ENCODE peak calls at places on chromosomes 4 and X, in six cellular contexts. L, E, B, N, I and J are unnamed samples.

GRCh38 chrX:65551086-65551485 is 16.5 kb upstream of the LAS1L start:
- DNase-seq in L (no peak), E (no peak), B (no peak), N (no peak), I (no peak), J (no peak)

GRCh38 chr4:102196221-102196620 is 149.1 kb downstream of the SLC39A8 start:
- DNase-seq in L (peak), E (peak), B (no peak), N (no peak), I (no peak), J (peak)

GRCh38 chr4:2333356-2333841 is 71.5 kb upstream of the MXD4 start:
- DNase-seq in L (no peak), E (no peak), B (no peak), N (no peak), I (no peak), J (no peak)

GRCh38 chr4:16967722-16968121 is 69.3 kb upstream of the LDB2 start:
- DNase-seq in L (peak), E (peak), B (peak), N (no peak), I (no peak), J (no peak)

GRCh38 chr4:168516841-168517240 is 20.0 kb downstream of the PALLD start:
- DNase-seq in L (no peak), E (no peak), B (no peak), N (no peak), I (no peak), J (no peak)

GRCh38 chrX:39283239-39283638 is 482.0 kb downstream of the MID1IP1 start:
- DNase-seq in L (no peak), E (no peak), B (no peak), N (no peak), I (no peak), J (no peak)

GRCh38 chr4:128517739-128518510 is 230.3 kb upstream of the PGRMC2 start:
- DNase-seq in L (peak), E (peak), B (peak), N (peak), I (peak), J (peak)

GRCh38 chr4:65316534-65316933 is 353.8 kb downstream of the EPHA5 start:
- DNase-seq in L (no peak), E (no peak), B (no peak), N (no peak), I (no peak), J (no peak)

GRCh38 chr4:87014284-87014782 is 79.5 kb downstream of the AFF1 start:
- DNase-seq in L (peak), E (peak), B (no peak), N (no peak), I (no peak), J (peak)
- H3K4me3 ChIP-seq in L (no peak), E (no peak), B (no peak), N (no peak), I (no peak), J (no peak)

GRCh38 chr4:112894951-112895350 is 154.5 kb upstream of the ANK2 start:
- DNase-seq in L (no peak), E (no peak), B (no peak), N (no peak), I (no peak), J (no peak)
- H3K4me3 ChIP-seq in L (no peak), E (no peak), B (no peak), N (no peak), I (no peak), J (no peak)

DNA sequence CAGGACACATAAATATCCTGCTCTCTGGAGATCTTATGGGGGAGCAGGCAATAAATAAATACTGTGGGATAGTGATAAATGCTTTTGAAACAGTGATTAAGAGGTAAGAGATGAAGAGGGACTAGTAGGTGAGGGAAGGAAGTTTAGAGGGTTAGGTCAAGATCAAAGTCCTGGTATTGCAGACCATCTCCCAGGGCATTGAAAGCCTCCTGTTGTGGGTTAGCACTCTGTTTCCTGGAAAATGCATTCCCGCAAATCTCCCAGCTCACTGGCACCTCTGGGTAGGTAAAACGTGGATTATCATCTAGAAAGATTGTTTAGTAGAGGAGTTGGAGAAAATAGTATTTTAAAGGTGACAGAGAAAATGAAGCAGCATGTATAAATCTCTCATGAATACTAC is 2.2 kb downstream of the SNX25 start:
- DNase-seq in L (no peak), E (no peak), B (no peak), N (no peak), I (no peak), J (no peak)
- H3K4me3 ChIP-seq in L (no peak), E (peak), B (no peak), N (peak), I (peak), J (peak)

GRCh38 chrX:42096262-42096939 is 173.0 kb upstream of the CASK start:
- DNase-seq in L (peak), E (peak), B (no peak), N (peak), I (peak), J (peak)

GRCh38 chrX:42094208-42094607 is 170.9 kb upstream of the CASK start:
- DNase-seq in L (peak), E (peak), B (no peak), N (no peak), I (no peak), J (no peak)

GRCh38 chrX:42097491-42097890 is 174.1 kb upstream of the CASK start:
- DNase-seq in L (no peak), E (no peak), B (no peak), N (no peak), I (no peak), J (no peak)

GRCh38 chrX:42090395-42090794 is 167.0 kb upstream of the CASK start:
- DNase-seq in L (no peak), E (no peak), B (no peak), N (no peak), I (no peak), J (no peak)

DNA sequence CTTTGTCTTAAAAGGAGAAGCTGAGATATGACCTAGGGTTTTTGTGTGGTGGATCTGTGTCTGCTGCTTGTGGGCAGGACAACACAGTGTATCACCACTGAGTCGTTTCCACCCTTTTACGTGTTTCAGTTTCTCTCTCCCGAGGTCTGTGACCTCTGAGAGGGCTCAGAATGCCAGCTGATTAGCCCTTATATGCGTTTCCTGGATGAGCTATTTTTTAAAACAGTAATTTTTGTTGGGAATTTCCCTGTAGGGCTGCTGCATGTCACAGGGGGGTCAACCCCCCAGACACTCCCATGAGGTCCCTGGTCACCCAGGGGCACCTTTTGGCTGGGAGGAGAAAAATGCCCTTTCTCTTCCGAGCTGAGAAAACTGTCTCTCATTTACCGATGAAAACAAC is 170.4 kb upstream of the CASK start:
- DNase-seq in L (no peak), E (peak), B (no peak), N (no peak), I (no peak), J (no peak)
- H3K4me3 ChIP-seq in L (no peak), E (no peak), B (no peak), N (no peak), I (no peak), J (no peak)

GRCh38 chr4:182231080-182231479 is 12.1 kb upstream of the TENM3 start:
- DNase-seq in L (no peak), E (peak), B (no peak), N (no peak), I (no peak), J (no peak)

GRCh38 chr4:182224192-182224850 is 18.9 kb upstream of the TENM3 start:
- DNase-seq in L (no peak), E (no peak), B (no peak), N (no peak), I (no peak), J (no peak)

GRCh38 chr4:182225257-182225852 is 17.8 kb upstream of the TENM3 start:
- DNase-seq in L (no peak), E (no peak), B (no peak), N (no peak), I (no peak), J (no peak)

GRCh38 chr4:182230256-182230655 is 12.9 kb upstream of the TENM3 start:
- DNase-seq in L (no peak), E (no peak), B (no peak), N (no peak), I (no peak), J (no peak)

GRCh38 chr4:182227611-182228010 is 15.6 kb upstream of the TENM3 start:
- DNase-seq in L (no peak), E (no peak), B (no peak), N (no peak), I (no peak), J (no peak)
- H3K4me3 ChIP-seq in L (no peak), E (no peak), B (no peak), N (no peak), I (no peak), J (no peak)